ENCODE peak calls at places on chromosomes 11 and 22, in five cellular contexts. R is cardiac fibroblast, J is brain microvascular endothelial cell, Y is MM.1S, W is upper lobe of right lung. A is an unnamed sample.

GRCh38 chr11:100632970-100633452 is 54.1 kb upstream of the ARHGAP42 start:
- DNase-seq in Y (no peak), W (peak; percentile 70), J (peak; percentile 71), R (peak; percentile 59), A (peak; percentile 30)

GRCh38 chr22:49046546-49047305 is 780.9 kb downstream of the BRD1 start:
- DNase-seq in W (peak; percentile 63), Y (peak; percentile 19), R (no peak), J (peak; percentile 5), A (no peak)

GRCh38 chr22:45731798-45732495 is 60.3 kb downstream of the ATXN10 start:
- DNase-seq in R (peak; percentile 45), W (no peak), J (no peak), Y (no peak), A (no peak)

GRCh38 chr11:60899977-60900376 is 6.4 kb downstream of the PRPF19 start:
- DNase-seq in Y (no peak), R (no peak), W (no peak), J (no peak), A (no peak)

GRCh38 chr11:64729851-64730382 is 6.9 kb upstream of the NRXN2 start:
- DNase-seq in Y (peak; percentile 23), W (peak; percentile 73), R (no peak), J (no peak), A (no peak)

GRCh38 chr22:33515733-33516297 is 404.5 kb downstream of the LARGE1 start:
- DNase-seq in J (no peak), Y (no peak), R (no peak), W (no peak), A (no peak)

GRCh38 chr11:110121204-110121603 is 28.0 kb downstream of the ZC3H12C start:
- DNase-seq in Y (no peak), R (peak; percentile 82), W (no peak), J (peak; percentile 70), A (no peak)

GRCh38 chr11:28231475-28231874 is 123.3 kb downstream of the METTL15 start:
- DNase-seq in W (no peak), Y (no peak), R (peak; percentile 61), J (no peak), A (no peak)

GRCh38 chr11:62806611-62807121 is 1.4 kb upstream of the NXF1 start:
- DNase-seq in J (no peak), R (peak; percentile 48), W (no peak), Y (peak; percentile 61), A (peak; percentile 73)

GRCh38 chr11:79262221-79262620 is 178.6 kb downstream of the TENM4 start:
- DNase-seq in W (no peak), Y (no peak), R (peak; percentile 50), J (no peak), A (no peak)

GRCh38 chr11:119350302-119350701 is 3.8 kb upstream of the MFRP start:
- DNase-seq in R (no peak), W (no peak), J (no peak), Y (no peak), A (no peak)

GRCh38 chr22:20953668-20954500 is 13.2 kb upstream of the AIFM3 start:
- DNase-seq in Y (no peak), R (peak; percentile 44), J (no peak), W (no peak), A (no peak)

GRCh38 chr11:1224109-1224485 is 1.2 kb downstream of the MUC5B start:
- DNase-seq in J (no peak), R (no peak), W (no peak), Y (no peak), A (no peak)

GRCh38 chr22:47322854-47323253 is 560.4 kb downstream of the TBC1D22A start:
- DNase-seq in Y (no peak), J (no peak), W (no peak), R (no peak), A (no peak)

GRCh38 chr11:50333861-50334260 is 301.2 kb downstream of the OR4C45 start:
- DNase-seq in Y (peak; percentile 67), J (no peak), W (no peak), R (no peak), A (no peak)

GRCh38 chr11:43905788-43906187 is 25.2 kb downstream of the ALKBH3 start:
- DNase-seq in Y (no peak), W (no peak), J (peak; percentile 76), R (peak; percentile 86), A (no peak)

GRCh38 chr11:206516-207212 is 535 bp downstream of the BET1L start:
- DNase-seq in R (peak; percentile 24), Y (no peak), J (no peak), W (peak; percentile 69), A (no peak)

GRCh38 chr11:132728026-132728425 is 804.3 kb downstream of the OPCML start:
- DNase-seq in W (no peak), J (no peak), Y (no peak), R (no peak), A (no peak)

GRCh38 chr22:35484651-35485372 is 55.8 kb upstream of the RASD2 start:
- DNase-seq in R (peak; percentile 27), W (no peak), J (no peak), Y (no peak), A (no peak)

GRCh38 chr22:23219787-23220484 is 39.6 kb downstream of the BCR start:
- DNase-seq in R (peak; percentile 62), W (peak; percentile 77), J (peak; percentile 53), Y (no peak), A (no peak)
- H3K4me3 ChIP-seq in R (no peak overlapping the region), W (no peak overlapping the region), J (no peak overlapping the region), Y (no peak overlapping the region), A (no peak overlapping the region)

DNA sequence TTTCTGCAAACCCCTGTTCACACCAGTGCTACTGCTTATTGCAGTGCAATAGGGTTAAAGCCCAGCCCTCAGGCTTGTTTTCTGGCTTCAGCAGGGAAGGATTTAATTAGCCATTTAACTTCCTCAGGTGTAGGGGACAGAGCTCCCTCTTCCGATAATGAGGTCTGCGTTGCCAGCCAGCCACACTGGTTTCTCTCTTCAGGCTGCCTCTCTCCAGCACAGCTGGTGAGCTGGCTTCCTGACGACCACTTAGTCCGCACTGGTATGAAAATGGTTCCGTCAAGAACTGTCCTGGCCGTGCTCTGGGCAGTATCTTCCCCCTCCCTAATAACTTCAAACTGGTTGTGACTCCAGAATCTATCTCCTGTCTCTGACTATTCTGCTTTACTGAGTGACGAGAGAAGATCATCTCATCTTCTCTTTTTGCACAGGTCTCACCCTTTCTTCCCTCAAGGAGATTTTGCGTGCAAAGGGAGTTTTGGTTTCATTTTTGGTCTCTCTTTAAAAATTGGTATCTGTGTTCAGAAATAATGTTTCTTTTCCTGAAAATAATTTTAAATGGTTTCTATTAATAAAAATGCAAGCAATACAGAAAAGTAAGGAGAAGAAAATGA is 49.2 kb downstream of the CNTN5 start:
- DNase-seq in Y (peak; percentile 82), W (no peak), R (peak; percentile 27), J (peak; percentile 26), A (no peak)
- TF ChIP-seq CTCF in Y (peak; percentile 34), W (no peak), R (no peak), J (no peak), A (no peak)

DNA sequence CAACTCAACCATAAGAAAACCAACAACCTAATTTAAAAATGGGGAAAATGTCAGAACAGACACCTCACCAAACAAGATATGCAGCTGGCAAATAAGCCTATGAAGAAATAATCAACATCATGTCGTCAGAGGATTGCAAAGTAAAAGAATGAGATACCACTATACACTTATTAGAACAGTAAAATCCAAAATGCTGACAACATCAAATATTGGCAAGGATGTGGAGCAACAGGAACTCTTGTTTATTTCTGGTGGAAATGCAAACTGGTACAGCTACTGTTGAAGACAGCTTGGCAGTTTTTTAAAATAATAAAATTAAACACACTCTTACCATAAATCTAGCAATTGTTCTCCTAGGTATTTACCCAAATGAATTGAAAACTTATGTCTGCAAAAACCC is 140.7 kb upstream of the B3GAT1 start:
- DNase-seq in J (no peak), R (no peak), W (no peak), Y (no peak), A (no peak)
- H3K4me3 ChIP-seq in J (no peak overlapping the region), R (no peak overlapping the region), W (no peak overlapping the region), Y (no peak overlapping the region), A (no peak overlapping the region)

DNA sequence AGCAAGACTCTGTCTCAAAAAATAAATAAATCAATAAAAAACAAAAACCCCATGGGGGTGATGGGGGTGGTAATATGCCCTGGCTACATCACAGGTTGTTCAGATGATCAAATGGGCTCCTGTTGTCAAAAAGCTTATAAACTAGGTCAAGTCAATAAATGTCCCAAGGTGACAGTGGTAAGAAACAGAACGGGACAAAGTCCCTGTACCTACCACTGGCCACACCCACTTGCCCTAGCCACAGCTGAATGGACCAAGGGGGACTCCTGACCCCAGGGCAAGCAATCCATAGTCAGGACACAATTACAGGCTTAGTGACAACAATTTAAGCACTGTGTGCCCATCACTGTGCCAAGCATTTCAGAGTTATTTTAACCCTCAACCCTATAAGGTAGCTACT is 6.0 kb downstream of the NAGA start:
- DNase-seq in W (no peak), Y (no peak), R (no peak), J (no peak), A (no peak)
- TF ChIP-seq CTCF in W (no peak), Y (no peak), R (no peak), J (no peak), A (no peak)

GRCh38 chr11:14643697-14644395 is at the start of gene PDE3B:
- DNase-seq in Y (peak; percentile 91), R (peak; percentile 30), W (peak; percentile 90), J (peak; percentile 6), A (peak; percentile 30)

GRCh38 chr11:14641801-14642200 is 1.8 kb upstream of the PDE3B start:
- DNase-seq in W (no peak), J (no peak), Y (no peak), R (no peak), A (no peak)

GRCh38 chr11:14642873-14643696 is 519 bp upstream of the PDE3B start:
- DNase-seq in J (no peak), Y (no peak), R (no peak), W (peak; percentile 61), A (no peak)

GRCh38 chr11:14644396-14645246 is 1.0 kb downstream of the PDE3B start:
- DNase-seq in Y (peak; percentile 40), R (peak; percentile 25), W (peak; percentile 76), J (no peak), A (no peak)

GRCh38 chr11:14642453-14642852 is 1.2 kb upstream of the PDE3B start:
- DNase-seq in Y (no peak), R (no peak), W (no peak), J (no peak), A (no peak)
- H3K4me3 ChIP-seq in Y (no peak overlapping the region), R (no peak overlapping the region), W (peak overlapping the region; percentile 86), J (no peak overlapping the region), A (no peak overlapping the region)

A was measured in gastrocnemius medialis.